ENCODE peak calls at places on chromosome 20, in six cellular contexts. Z is amniotic epithelial cell; B is GM23248; X is stimulated activated naive B cell treated with anti-CD40 and anti-IgM and Interleukin-4, amounts not matched to agents 10 μg/mL and 1 μg/mL and 100 μg/mL, for 72 hours; Y is activated effector memory CD4-positive, alpha-beta T cell treated with Interleukin-2 at 50 U/mL for 16 hours; L is WTC11. O is an unnamed sample.

GRCh38 chr20:22583773-22584629 is at the start of gene FOXA2:
- DNase-seq in Y (no peak), B (no peak), L (peak; percentile 61), Z (no peak), X (no peak), O (peak; percentile 37)

GRCh38 chr20:31602779-31603441 is 2.2 kb upstream of the ID1 start:
- DNase-seq in L (no peak), Z (peak; percentile 88), X (no peak), B (peak; percentile 94), Y (peak; percentile 29), O (peak; percentile 63)

GRCh38 chr20:3115190-3116107 is 30.9 kb upstream of the AVP start:
- DNase-seq in Y (peak; percentile 3), Z (peak; percentile 49), L (peak; percentile 63), X (no peak), B (peak; percentile 77), O (peak; percentile 45)

GRCh38 chr20:17562804-17563305 is 7.0 kb upstream of the DSTN start:
- DNase-seq in Y (no peak), X (no peak), Z (peak; percentile 95), L (no peak), B (peak; percentile 83), O (no peak)

GRCh38 chr20:35117148-35117547 is 24.5 kb upstream of the TRPC4AP start:
- DNase-seq in B (peak; percentile 59), L (no peak), X (no peak), Y (no peak), Z (peak; percentile 21), O (no peak)

GRCh38 chr20:36854343-36855240 is 21.3 kb upstream of the TLDC2 start:
- DNase-seq in X (no peak), Y (no peak), L (no peak), B (peak; percentile 65), Z (no peak), O (peak; percentile 74)

GRCh38 chr20:37702643-37703337 is 9.0 kb downstream of the CTNNBL1 start:
- DNase-seq in Y (no peak), X (no peak), L (no peak), Z (no peak), B (no peak), O (no peak)

GRCh38 chr20:63498950-63499332 is at the start of gene EEF1A2:
- DNase-seq in L (no peak), B (peak; percentile 41), X (no peak), Y (peak; percentile 45), Z (no peak), O (no peak)

GRCh38 chr20:50359607-50360217 is 150.5 kb upstream of the PTPN1 start:
- DNase-seq in B (no peak), X (no peak), Z (peak; percentile 57), L (no peak), Y (no peak), O (peak; percentile 68)

GRCh38 chr20:51592564-51592963 is 50.0 kb upstream of the NFATC2 start:
- DNase-seq in Z (no peak), L (no peak), X (no peak), Y (no peak), B (no peak), O (no peak)

GRCh38 chr20:2140561-2140960 is 38.9 kb downstream of the STK35 start:
- DNase-seq in X (no peak), B (peak; percentile 77), Y (no peak), Z (no peak), L (no peak), O (no peak)

GRCh38 chr20:59148713-59149493 is 14.7 kb upstream of the ZNF831 start:
- DNase-seq in Z (no peak), L (no peak), B (no peak), X (no peak), Y (no peak), O (no peak)

GRCh38 chr20:54123587-54124180 is 50.1 kb downstream of the CYP24A1 start:
- DNase-seq in Z (peak; percentile 98), X (no peak), B (peak; percentile 98), L (peak; percentile 65), Y (no peak), O (peak; percentile 63)

GRCh38 chr20:47725248-47725973 is 59.9 kb downstream of the SULF2 start:
- DNase-seq in L (peak; percentile 79), B (peak; percentile 84), Y (peak; percentile 70), Z (peak; percentile 79), X (peak; percentile 75), O (peak; percentile 93)

GRCh38 chr20:59948828-59949720 is 8.9 kb downstream of the FAM217B start:
- DNase-seq in Y (no peak), L (no peak), B (peak; percentile 80), X (no peak), Z (peak; percentile 54), O (peak; percentile 51)

GRCh38 chr20:49608752-49609670 is 41.1 kb upstream of the PTGIS start:
- DNase-seq in Y (peak; percentile 62), Z (no peak), X (peak; percentile 58), B (peak; percentile 71), L (peak; percentile 77), O (peak; percentile 78)

O was measured in small intestine.